ENCODE peak calls at places on chromosomes 6 and 20, in seven cellular contexts. L, P, E, R, C, S and O are unnamed samples.

GRCh38 chr6:34018961-34019606 is 126.8 kb downstream of the GRM4 start:
- DNase-seq in L (no peak), P (no peak), E (no peak), R (no peak), C (no peak), S (no peak), O (no peak)

GRCh38 chr6:4632411-4632810 is 143.8 kb upstream of the CDYL start:
- DNase-seq in L (no peak), P (no peak), E (no peak), R (no peak), C (no peak), S (no peak), O (no peak)

GRCh38 chr6:169251822-169252804 is 1.5 kb downstream of the THBS2 start:
- DNase-seq in L (no peak), P (no peak), E (peak), R (no peak), C (no peak), S (peak), O (no peak)

GRCh38 chr20:10916312-10916711 is 242.5 kb upstream of the JAG1 start:
- DNase-seq in L (no peak), P (no peak), E (no peak), R (no peak), C (no peak), S (no peak), O (no peak)

GRCh38 chr6:107786709-107787588 is 37.2 kb downstream of the SCML4 start:
- DNase-seq in L (peak), P (peak), E (no peak), R (no peak), C (no peak), S (no peak), O (no peak)

GRCh38 chr6:2196079-2196679 is 49.2 kb downstream of the GMDS start:
- DNase-seq in L (peak), P (peak), E (peak), R (peak), C (peak), S (peak), O (peak)

GRCh38 chr20:14583413-14583812 is 246.0 kb upstream of the FLRT3 start:
- DNase-seq in L (no peak), P (no peak), E (peak), R (peak), C (peak), S (no peak), O (peak)

GRCh38 chr20:37837934-37838333 is 65.0 kb upstream of the VSTM2L start:
- DNase-seq in L (no peak), P (no peak), E (no peak), R (no peak), C (no peak), S (peak), O (no peak)

GRCh38 chr20:48523191-48523757 is 304.5 kb downstream of the PREX1 start:
- DNase-seq in L (no peak), P (no peak), E (no peak), R (peak), C (peak), S (peak), O (peak)

GRCh38 chr6:132202569-132202968 is 198.7 kb downstream of the MOXD1 start:
- DNase-seq in L (no peak), P (no peak), E (no peak), R (no peak), C (no peak), S (no peak), O (no peak)

GRCh38 chr6:168782211-168782729 is 341.3 kb downstream of the SMOC2 start:
- DNase-seq in L (no peak), P (no peak), E (peak), R (no peak), C (no peak), S (no peak), O (no peak)

GRCh38 chr6:132907231-132907630 is 92.9 kb downstream of the RPS12 start:
- DNase-seq in L (no peak), P (no peak), E (no peak), R (peak), C (no peak), S (no peak), O (no peak)

GRCh38 chr20:10547276-10548114 is 112.4 kb downstream of the SLX4IP start:
- DNase-seq in L (no peak), P (no peak), E (no peak), R (no peak), C (no peak), S (no peak), O (no peak)

GRCh38 chr6:163415620-163416379 is 1.3 kb downstream of the QKI start:
- DNase-seq in L (peak), P (peak), E (peak), R (peak), C (peak), S (peak), O (no peak)

GRCh38 chr6:109359248-109359647 is 23.0 kb downstream of the CD164 start:
- DNase-seq in L (no peak), P (no peak), E (no peak), R (no peak), C (no peak), S (no peak), O (no peak)

GRCh38 chr20:3133156-3133555 is 26.5 kb downstream of the FASTKD5 start:
- DNase-seq in L (no peak), P (no peak), E (no peak), R (no peak), C (no peak), S (no peak), O (no peak)

GRCh38 chr6:105859441-105859840 is 226.7 kb upstream of the PRDM1 start:
- DNase-seq in L (no peak), P (no peak), E (no peak), R (no peak), C (no peak), S (no peak), O (no peak)

GRCh38 chr20:62666736-62667529 is 24.6 kb downstream of the SLCO4A1 start:
- DNase-seq in L (no peak), P (no peak), E (peak), R (peak), C (peak), S (no peak), O (no peak)

GRCh38 chr6:105174512-105174911 is 5.3 kb downstream of the POPDC3 start:
- DNase-seq in L (no peak), P (no peak), E (no peak), R (peak), C (no peak), S (no peak), O (no peak)

GRCh38 chr6:169041078-169041477 is 212.6 kb downstream of the THBS2 start:
- DNase-seq in L (no peak), P (no peak), E (no peak), R (no peak), C (no peak), S (no peak), O (no peak)

GRCh38 chr20:54219751-54220426 is 12.0 kb downstream of the PFDN4 start:
- DNase-seq in L (no peak), P (no peak), E (peak), R (peak), C (peak), S (peak), O (peak)